ENCODE peak calls at places on chromosomes 4 and X, in nine cellular contexts. X is RWPE1, C is psoas muscle, U is cardiac fibroblast, W is RWPE2, Y is uterus, Q is transverse colon, Z is osteocyte, B is endothelial cell. A is an unnamed sample.

GRCh38 chr4:152618971-152619370 is 60.8 kb downstream of the TMEM154 start:
- DNase-seq in Z (no peak), Y (no peak), W (no peak), C (no peak), B (no peak), Q (no peak), X (peak; percentile 83), U (no peak), A (no peak)

GRCh38 chrX:4579480-4579879 is 866.0 kb upstream of the PRKX start:
- DNase-seq in Z (no peak), U (no peak), C (no peak), B (no peak), Y (no peak), Q (no peak), X (no peak), W (no peak), A (no peak)

GRCh38 chr4:6769138-6769983 is 13.2 kb upstream of the KIAA0232 start:
- DNase-seq in W (no peak), X (no peak), Z (no peak), Y (no peak), U (no peak), B (no peak), Q (no peak), C (peak; percentile 21), A (peak; percentile 66)

GRCh38 chr4:80125252-80126177 is 52.5 kb upstream of the ANTXR2 start:
- DNase-seq in Y (no peak), W (no peak), U (peak; percentile 66), X (peak; percentile 15), C (no peak), Q (peak; percentile 8), B (peak; percentile 6), Z (no peak), A (no peak)

GRCh38 chr4:142532054-142532453 is 314.0 kb downstream of the INPP4B start:
- DNase-seq in W (no peak), B (no peak), C (no peak), Z (no peak), Q (no peak), Y (no peak), X (no peak), U (no peak), A (no peak)

GRCh38 chr4:104571341-104571740 is 76.6 kb upstream of the CXXC4 start:
- DNase-seq in Q (no peak), C (no peak), Z (no peak), Y (no peak), U (no peak), W (no peak), X (no peak), B (no peak), A (no peak)

GRCh38 chr4:54482529-54482961 is 175.2 kb upstream of the KIT start:
- DNase-seq in U (peak; percentile 29), X (no peak), W (no peak), Q (no peak), Y (no peak), B (no peak), C (no peak), Z (no peak), A (no peak)

GRCh38 chr4:170014359-170015008 is 11.7 kb downstream of the MFAP3L start:
- DNase-seq in U (peak; percentile 17), B (no peak), Y (peak; percentile 85), X (no peak), Q (no peak), Z (no peak), W (no peak), C (no peak), A (no peak)

GRCh38 chr4:77911842-77912450 is 49.3 kb downstream of the MRPL1 start:
- DNase-seq in X (no peak), Z (no peak), Y (no peak), U (no peak), C (no peak), B (no peak), Q (no peak), W (no peak), A (no peak)

GRCh38 chrX:17291141-17291900 is 83.7 kb upstream of the NHS start:
- DNase-seq in C (no peak), Z (no peak), U (no peak), X (peak; percentile 1), Y (no peak), B (no peak), W (no peak), Q (no peak), A (no peak)

GRCh38 chr4:127844605-127845116 is 36.0 kb upstream of the PLK4 start:
- DNase-seq in C (no peak), Y (no peak), Q (no peak), Z (no peak), W (no peak), U (no peak), X (no peak), B (no peak), A (no peak)

GRCh38 chrX:38817004-38817703 is 15.9 kb downstream of the MID1IP1 start:
- DNase-seq in C (peak; percentile 67), Y (peak; percentile 50), Q (peak; percentile 68), X (no peak), W (no peak), B (peak; percentile 12), Z (no peak), U (peak; percentile 43), A (no peak)

GRCh38 chr4:48175328-48175727 is 41.3 kb upstream of the TXK start:
- DNase-seq in Y (no peak), U (no peak), W (no peak), Q (no peak), Z (no peak), B (peak; percentile 11), C (no peak), X (no peak), A (no peak)

DNA sequence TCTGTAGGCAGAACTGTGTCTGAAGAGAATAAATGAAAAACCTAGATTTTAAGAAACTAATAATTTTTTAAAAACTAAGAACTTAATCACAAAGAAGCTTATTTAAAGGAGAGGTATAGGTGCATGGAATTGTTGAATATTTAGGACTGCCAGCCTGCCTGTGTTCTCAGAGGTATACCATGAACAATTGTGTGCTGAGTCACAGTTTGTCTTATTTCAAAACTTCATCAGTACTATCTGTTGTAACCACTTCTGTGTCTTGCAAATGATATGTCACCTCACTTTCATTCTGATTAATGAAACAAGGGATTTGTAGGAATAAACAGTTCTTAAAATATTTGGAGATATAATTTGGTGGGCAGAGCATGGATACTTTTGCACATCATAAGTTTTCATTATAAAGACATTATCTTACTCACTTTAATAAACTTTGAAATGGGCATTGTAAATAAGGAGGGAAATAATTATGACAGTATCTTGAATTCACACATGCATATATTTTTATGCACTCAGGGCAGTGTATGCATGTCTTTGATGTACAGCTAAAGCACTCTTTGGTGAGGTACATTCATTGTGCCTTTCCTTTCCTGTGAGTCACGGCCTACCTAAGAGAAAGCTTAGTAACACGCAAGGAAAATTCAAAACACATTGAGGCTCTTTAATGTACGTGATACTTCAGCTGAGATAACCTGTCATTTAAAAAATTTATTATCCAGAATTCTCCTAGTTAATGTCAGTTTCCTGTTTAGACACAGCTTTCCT is 31.6 kb downstream of the STOX2 start:
- DNase-seq in U (no peak), Z (no peak), Q (no peak), X (peak; percentile 15), B (no peak), Y (no peak), W (no peak), C (no peak), A (no peak)
- TF ChIP-seq CTCF in U (no peak), Z (no peak), Q (no peak), X (no peak), B (no peak), Y (no peak), W (no peak), C (no peak), A (no peak)

GRCh38 chrX:49175875-49176274 is 4.2 kb downstream of the PLP2 start:
- DNase-seq in C (no peak), Z (no peak), W (no peak), U (no peak), X (no peak), B (no peak), Y (no peak), Q (no peak), A (no peak)

GRCh38 chrX:49178537-49178936 is 6.8 kb downstream of the PLP2 start:
- DNase-seq in U (no peak), Y (no peak), X (no peak), B (no peak), C (no peak), Q (no peak), Z (no peak), W (no peak), A (no peak)

GRCh38 chrX:49176421-49177326 is 5.0 kb downstream of the PLP2 start:
- DNase-seq in C (no peak), B (no peak), W (no peak), U (no peak), Z (no peak), Q (no peak), Y (no peak), X (peak; percentile 67), A (no peak)

GRCh38 chrX:49177873-49178480 is 6.3 kb downstream of the PLP2 start:
- DNase-seq in W (no peak), Y (no peak), B (no peak), Q (no peak), Z (no peak), C (peak; percentile 66), X (no peak), U (no peak), A (no peak)

DNA sequence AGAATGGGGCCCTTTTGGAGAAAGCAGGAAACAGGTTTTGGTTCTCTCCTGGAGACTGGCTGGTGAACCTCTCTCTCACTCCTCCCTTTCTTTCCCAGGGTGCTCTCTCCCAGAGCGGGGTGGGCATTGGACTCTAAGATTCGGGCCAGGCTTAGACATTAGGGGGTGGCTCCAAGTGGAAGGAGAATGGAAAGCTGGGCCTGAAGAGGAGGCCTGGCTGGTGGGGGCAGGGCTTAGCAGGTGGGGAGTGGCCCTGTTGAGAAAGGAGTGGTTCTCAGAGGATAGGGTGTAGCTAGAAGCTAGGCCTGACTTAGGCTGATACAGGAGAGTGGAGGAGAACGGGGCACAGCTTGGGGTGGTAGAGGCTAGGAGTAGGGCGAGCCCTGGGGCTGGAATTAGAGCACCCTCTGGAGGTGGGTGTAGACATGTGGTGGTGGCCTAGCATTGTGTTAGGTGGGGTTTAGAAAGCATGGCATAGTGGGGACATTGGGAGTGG is 5.7 kb downstream of the PLP2 start:
- DNase-seq in Y (no peak), C (no peak), Z (no peak), Q (no peak), X (no peak), B (no peak), U (no peak), W (no peak), A (no peak)
- TF ChIP-seq CTCF in Y (no peak), C (peak; percentile 21), Z (no peak), Q (no peak), X (no peak), B (no peak), U (no peak), W (no peak), A (no peak)

DNA sequence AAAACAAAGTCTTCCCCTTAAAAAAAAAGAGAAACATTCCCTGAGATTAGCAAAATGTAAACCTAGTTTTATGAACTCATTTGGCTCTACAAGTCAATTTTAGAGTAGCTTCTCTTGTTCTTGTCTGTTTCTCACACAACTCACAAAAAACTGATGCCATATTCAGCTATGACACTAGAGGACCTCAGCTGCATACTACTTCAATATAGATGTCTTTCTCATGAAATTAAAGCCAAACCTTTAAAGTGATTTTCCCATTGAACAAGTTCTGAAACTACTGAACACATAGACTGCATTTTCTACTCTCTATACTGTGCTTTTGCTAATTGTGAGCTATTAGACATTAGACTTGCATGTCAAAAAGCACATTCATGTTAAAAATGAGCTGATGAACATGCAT is 49.8 kb downstream of the TBCK start:
- DNase-seq in Q (no peak), B (no peak), U (peak; percentile 80), C (no peak), Z (no peak), W (no peak), X (no peak), Y (no peak), A (no peak)
- TF ChIP-seq CTCF in Q (peak; percentile 18), B (no peak), U (peak; percentile 59), C (peak; percentile 34), Z (peak; percentile 75), W (peak; percentile 75), X (peak; percentile 51), Y (no peak), A (peak; percentile 89)

GRCh38 chrX:123884809-123885408 is 25.1 kb downstream of the XIAP start:
- DNase-seq in Y (no peak), Q (no peak), Z (no peak), X (peak; percentile 20), U (peak; percentile 65), C (no peak), B (peak; percentile 6), W (no peak), A (no peak)
- TF ChIP-seq CTCF in Y (peak; percentile 34), Q (peak; percentile 43), Z (peak; percentile 65), X (peak; percentile 57), U (peak; percentile 25), C (peak; percentile 50), B (peak; percentile 58), W (peak; percentile 64), A (peak; percentile 84)